ENCODE peak calls at places on chromosomes 11 and 22, in eight cellular contexts. V is AG04450; U is HCT116; Q is body of pancreas; Y is MM.1S; K is hepatocyte; G is effector memory CD4-positive, alpha-beta T cell; I is Peyer's patch. E is an unnamed sample.

GRCh38 chr11:68343761-68344256 is 31.4 kb downstream of the LRP5 start:
- DNase-seq in V (no peak), U (no peak), Q (no peak), Y (no peak), K (peak), G (no peak), I (peak), E (no peak)

GRCh38 chr11:11691296-11692141 is 69.7 kb upstream of the GALNT18 start:
- DNase-seq in V (no peak), U (no peak), Q (no peak), Y (no peak), K (peak), G (no peak), I (no peak), E (no peak)

GRCh38 chr11:125464266-125464662 is 31.8 kb downstream of the FEZ1 start:
- DNase-seq in V (no peak), U (no peak), Q (no peak), Y (no peak), K (no peak), G (no peak), I (no peak), E (no peak)

GRCh38 chr11:47551086-47551485 is 1.8 kb downstream of the CELF1 start:
- DNase-seq in V (no peak), U (no peak), Q (no peak), Y (peak), K (peak), G (no peak), I (no peak), E (no peak)

GRCh38 chr11:31690041-31690440 is 121.1 kb downstream of the PAX6 start:
- DNase-seq in V (no peak), U (no peak), Q (no peak), Y (no peak), K (no peak), G (no peak), I (no peak), E (no peak)

GRCh38 chr22:27810566-27810965 is 9.0 kb upstream of the MN1 start:
- DNase-seq in V (peak), U (no peak), Q (peak), Y (no peak), K (peak), G (no peak), I (no peak), E (no peak)

GRCh38 chr11:86369668-86370067 is 5.0 kb upstream of the CCDC81 start:
- DNase-seq in V (no peak), U (no peak), Q (no peak), Y (no peak), K (no peak), G (no peak), I (no peak), E (no peak)

GRCh38 chr11:114673661-114674060 is 4.7 kb upstream of the NXPE2 start:
- DNase-seq in V (no peak), U (no peak), Q (no peak), Y (no peak), K (no peak), G (no peak), I (no peak), E (no peak)

GRCh38 chr11:73889019-73889418 is 12.2 kb downstream of the PAAF1 start:
- DNase-seq in V (no peak), U (no peak), Q (no peak), Y (no peak), K (no peak), G (no peak), I (no peak), E (no peak)

GRCh38 chr22:50083462-50084081 is 1.7 kb downstream of the MLC1 start:
- DNase-seq in V (no peak), U (no peak), Q (no peak), Y (no peak), K (peak), G (no peak), I (no peak), E (peak)

GRCh38 chr11:14904745-14905103 is 12.7 kb upstream of the CYP2R1 start:
- DNase-seq in V (no peak), U (no peak), Q (peak), Y (peak), K (peak), G (peak), I (peak), E (peak)

GRCh38 chr11:14376920-14377319 is 17.9 kb upstream of the RRAS2 start:
- DNase-seq in V (no peak), U (no peak), Q (no peak), Y (no peak), K (peak), G (no peak), I (no peak), E (no peak)

GRCh38 chr11:67395555-67396257 is 3.9 kb downstream of the RAD9A start:
- DNase-seq in V (no peak), U (no peak), Q (no peak), Y (no peak), K (no peak), G (no peak), I (no peak), E (no peak)

GRCh38 chr11:9639099-9639498 is 24.8 kb upstream of the SWAP70 start:
- DNase-seq in V (no peak), U (no peak), Q (no peak), Y (no peak), K (no peak), G (no peak), I (no peak), E (no peak)

GRCh38 chr22:21457023-21457787 is 10.0 kb upstream of the TMEM191C start:
- DNase-seq in V (peak), U (no peak), Q (no peak), Y (no peak), K (peak), G (no peak), I (no peak), E (no peak)

GRCh38 chr22:47052236-47053012 is 290.0 kb downstream of the TBC1D22A start:
- DNase-seq in V (no peak), U (no peak), Q (no peak), Y (no peak), K (no peak), G (no peak), I (no peak), E (no peak)

GRCh38 chr22:19149047-19149883 is 827 bp downstream of the GSC2 start:
- DNase-seq in V (no peak), U (no peak), Q (no peak), Y (no peak), K (no peak), G (no peak), I (no peak), E (no peak)

GRCh38 chr11:11998091-11998781 is 10.2 kb downstream of the DKK3 start:
- DNase-seq in V (peak), U (no peak), Q (no peak), Y (no peak), K (no peak), G (no peak), I (no peak), E (no peak)

GRCh38 chr22:42868751-42869251 is 11.7 kb upstream of the ARFGAP3 start:
- DNase-seq in V (no peak), U (no peak), Q (peak), Y (no peak), K (no peak), G (no peak), I (no peak), E (peak)

GRCh38 chr11:119484741-119485605 is 62.0 kb upstream of the THY1 start:
- DNase-seq in V (no peak), U (no peak), Q (no peak), Y (no peak), K (no peak), G (no peak), I (no peak), E (no peak)

GRCh38 chr11:67546852-67547251 is 23.6 kb upstream of the CABP2 start:
- DNase-seq in V (no peak), U (no peak), Q (peak), Y (no peak), K (no peak), G (no peak), I (no peak), E (no peak)

GRCh38 chr11:68142028-68142412 is 20.8 kb upstream of the CHKA start:
- DNase-seq in V (no peak), U (no peak), Q (peak), Y (peak), K (no peak), G (no peak), I (no peak), E (no peak)

GRCh38 chr22:38959574-38959973 is 2.2 kb downstream of the APOBEC3A start:
- DNase-seq in V (no peak), U (no peak), Q (no peak), Y (no peak), K (no peak), G (no peak), I (no peak), E (no peak)

GRCh38 chr11:127628463-127628785 is 627.9 kb upstream of the KIRREL3 start:
- DNase-seq in V (no peak), U (no peak), Q (no peak), Y (no peak), K (no peak), G (no peak), I (no peak), E (no peak)
- H3K27ac ChIP-seq in V (no peak), U (no peak), Q (no peak), Y (no peak), K (no peak), G (no peak), I (no peak), E (no peak)

GRCh38 chr11:417652-418342 is 3.0 kb upstream of the SIGIRR start:
- DNase-seq in V (no peak), U (no peak), Q (no peak), Y (no peak), K (no peak), G (no peak), I (no peak), E (no peak)
- H3K4me3 ChIP-seq in V (no peak), U (peak), Q (no peak), Y (no peak), K (no peak), G (no peak), I (peak), E (no peak)

GRCh38 chr22:37757663-37758062 is 50.1 kb upstream of the GCAT start:
- DNase-seq in V (no peak), U (no peak), Q (no peak), Y (no peak), K (no peak), G (no peak), I (no peak), E (no peak)
- H3K27ac ChIP-seq in V (no peak), U (no peak), Q (no peak), Y (no peak), K (no peak), G (no peak), I (no peak), E (no peak)

DNA sequence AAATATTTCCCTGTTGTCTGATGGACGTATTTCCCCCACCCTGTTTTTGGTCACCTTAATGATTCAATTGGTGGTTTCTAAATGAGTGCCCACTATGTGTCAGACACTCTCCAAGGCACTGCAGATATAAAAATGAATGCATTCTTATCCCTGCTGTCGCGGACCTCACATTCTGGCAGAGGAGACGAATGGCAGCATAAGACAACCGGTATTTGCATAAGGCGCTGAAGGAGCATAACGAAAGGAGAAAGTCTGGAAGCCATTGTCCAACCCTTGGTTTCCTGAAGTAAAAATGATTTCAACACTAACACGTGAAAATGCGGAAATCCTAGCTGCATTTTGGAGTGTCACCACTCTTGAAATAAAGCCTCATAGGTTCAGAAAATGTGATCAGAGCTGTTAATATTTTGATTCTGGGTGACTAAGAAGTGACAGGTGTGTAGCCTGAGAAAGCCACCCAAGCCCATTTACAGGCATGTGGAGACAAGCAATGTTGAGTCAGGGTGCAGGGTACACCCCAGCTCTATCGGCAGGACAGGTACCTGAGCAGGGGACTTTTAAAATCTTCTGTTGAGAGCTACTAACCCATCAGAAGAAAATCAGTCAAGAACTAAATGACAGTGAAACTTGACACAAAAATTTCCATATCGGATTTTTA is 10.1 kb upstream of the GAB2 start:
- DNase-seq in V (no peak), U (no peak), Q (no peak), Y (peak), K (no peak), G (no peak), I (no peak), E (no peak)
- H3K4me3 ChIP-seq in V (no peak), U (no peak), Q (no peak), Y (peak), K (no peak), G (no peak), I (no peak), E (no peak)

GRCh38 chr22:40231618-40232313 is 54.0 kb downstream of the TNRC6B start:
- DNase-seq in V (no peak), U (no peak), Q (no peak), Y (no peak), K (no peak), G (no peak), I (no peak), E (no peak)
- H3K27ac ChIP-seq in V (no peak), U (no peak), Q (no peak), Y (no peak), K (no peak), G (no peak), I (no peak), E (no peak)

DNA sequence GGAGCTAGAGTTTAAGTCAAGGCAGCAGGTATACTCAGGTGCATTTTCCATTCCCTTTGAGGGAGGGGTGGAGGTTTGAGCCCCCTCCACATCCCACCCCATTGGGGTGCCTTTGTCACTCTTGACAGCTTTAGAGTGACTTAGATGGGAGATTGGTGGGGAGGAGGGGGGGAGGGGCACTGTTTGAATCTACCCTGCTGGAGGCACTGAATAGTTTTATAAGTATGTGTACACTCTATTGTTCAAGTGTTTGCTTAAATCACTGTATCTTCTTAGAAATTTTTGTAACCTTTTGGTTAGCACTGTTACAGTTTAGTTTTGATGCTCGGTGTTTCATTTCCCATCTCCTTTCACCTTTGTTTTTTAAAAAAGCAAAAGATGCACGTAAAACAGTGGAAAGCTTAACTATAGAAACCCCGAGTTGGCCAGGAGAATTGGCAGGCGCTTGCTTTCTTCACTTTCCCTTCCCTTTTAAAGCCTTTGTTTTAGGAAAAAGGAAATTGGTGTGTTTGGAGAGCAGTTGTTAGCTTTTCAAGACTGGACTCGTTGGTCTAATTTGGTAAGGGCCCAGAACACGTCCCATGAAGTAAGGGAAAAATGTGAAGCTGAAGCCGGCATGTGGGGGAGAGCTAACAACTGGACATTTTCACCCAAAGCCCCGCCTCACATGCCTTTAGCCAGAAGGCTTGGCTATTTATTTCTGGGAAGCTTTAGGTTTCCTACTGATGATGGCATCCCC is 42.8 kb downstream of the TNRC6B start:
- DNase-seq in V (no peak), U (no peak), Q (no peak), Y (no peak), K (no peak), G (no peak), I (no peak), E (no peak)
- H3K4me3 ChIP-seq in V (no peak), U (no peak), Q (no peak), Y (no peak), K (no peak), G (no peak), I (no peak), E (no peak)

GRCh38 chr11:65873280-65874156 is 918 bp upstream of the EFEMP2 start:
- DNase-seq in V (peak), U (peak), Q (peak), Y (peak), K (peak), G (peak), I (peak), E (peak)
- H3K27ac ChIP-seq in V (peak), U (peak), Q (peak), Y (peak), K (peak), G (peak), I (peak), E (peak)

GRCh38 chr11:64035081-64035524 is 628 bp upstream of the FLRT1 start:
- DNase-seq in V (no peak), U (no peak), Q (no peak), Y (no peak), K (no peak), G (no peak), I (no peak), E (no peak)
- H3K4me3 ChIP-seq in V (no peak), U (no peak), Q (no peak), Y (no peak), K (no peak), G (no peak), I (no peak), E (peak)

GRCh38 chr11:30481816-30482215 is 104.3 kb downstream of the MPPED2 start:
- DNase-seq in V (no peak), U (no peak), Q (no peak), Y (no peak), K (no peak), G (no peak), I (no peak), E (no peak)
- H3K27ac ChIP-seq in V (no peak), U (no peak), Q (no peak), Y (no peak), K (peak), G (no peak), I (no peak), E (peak)